ENCODE peak calls at places on chromosomes 6 and 20, in nine cellular contexts. J is A673, F is fibroblast of mammary gland, G is 8988T, H is RWPE1, M is globus pallidus, K is SW 1271, N is Daoy, X is DMS153. V is an unnamed sample.
A peak's percentile ranks its signal among the peaks of the same experiment; 100 is the strongest.

GRCh38 chr6:30730611-30731435 is 10.7 kb downstream of the TUBB start:
- DNase-seq in H (peak; percentile 90), X (peak; percentile 80), K (peak; percentile 14), N (peak; percentile 73), G (peak; percentile 80), J (peak; percentile 69), M (no peak), F (peak; percentile 41), V (peak; percentile 68)

GRCh38 chr20:25135031-25135430 is 53.1 kb upstream of the VSX1 start:
- DNase-seq in H (no peak), F (no peak), J (no peak), G (no peak), N (no peak), X (no peak), K (no peak), M (no peak), V (no peak)

GRCh38 chr6:4369616-4370015 is 234.2 kb upstream of the ECI2 start:
- DNase-seq in H (no peak), F (peak; percentile 89), M (no peak), N (peak; percentile 55), J (no peak), G (no peak), X (no peak), K (no peak), V (peak; percentile 71)

GRCh38 chr6:53066059-53066406 is 829 bp downstream of the FBXO9 start:
- DNase-seq in K (peak; percentile 6), G (peak; percentile 32), M (peak; percentile 42), X (no peak), J (peak; percentile 58), F (peak; percentile 41), H (peak; percentile 40), N (peak; percentile 49), V (peak; percentile 36)

GRCh38 chr20:14845199-14846160 is 508.1 kb upstream of the FLRT3 start:
- DNase-seq in J (no peak), F (no peak), N (no peak), H (peak; percentile 83), K (no peak), G (no peak), M (no peak), X (no peak), V (no peak)

GRCh38 chr6:127963495-127963894 is 62.6 kb upstream of the THEMIS start:
- DNase-seq in H (no peak), F (no peak), X (no peak), J (no peak), N (no peak), K (no peak), M (no peak), G (no peak), V (no peak)

GRCh38 chr6:163707385-163708355 is 293.2 kb downstream of the QKI start:
- DNase-seq in H (no peak), F (peak; percentile 2), J (no peak), G (no peak), X (no peak), N (no peak), K (no peak), M (no peak), V (no peak)

GRCh38 chr6:158437571-158437970 is 122.3 kb upstream of the TMEM181 start:
- DNase-seq in G (no peak), N (no peak), F (peak; percentile 44), J (no peak), M (no peak), K (no peak), H (no peak), X (no peak), V (no peak)

GRCh38 chr20:44481719-44482416 is 6.2 kb downstream of the TTPAL start:
- DNase-seq in G (no peak), K (no peak), J (no peak), X (no peak), H (no peak), N (no peak), F (no peak), M (no peak), V (no peak)

GRCh38 chr6:105193647-105194046 is 13.8 kb upstream of the POPDC3 start:
- DNase-seq in N (no peak), J (no peak), K (no peak), F (peak; percentile 93), G (no peak), H (no peak), X (no peak), M (no peak), V (peak; percentile 64)

GRCh38 chr6:106084106-106084963 is 1.8 kb upstream of the PRDM1 start:
- DNase-seq in H (no peak), K (no peak), J (peak; percentile 71), M (no peak), G (no peak), F (peak; percentile 97), N (peak; percentile 80), X (peak; percentile 74), V (peak; percentile 78)

GRCh38 chr20:35264755-35265154 is 13.2 kb downstream of the MMP24OS start:
- DNase-seq in F (no peak), M (no peak), G (no peak), X (no peak), J (no peak), K (peak; percentile 57), H (no peak), N (no peak), V (peak; percentile 47)

GRCh38 chr20:61937146-61937962 is 128.3 kb downstream of the TAF4 start:
- DNase-seq in F (no peak), X (no peak), M (no peak), G (no peak), N (no peak), J (no peak), K (no peak), H (no peak), V (no peak)

GRCh38 chr20:33373735-33374605 is 27.3 kb downstream of the CDK5RAP1 start:
- DNase-seq in J (no peak), H (no peak), M (no peak), K (peak; percentile 82), G (no peak), F (peak; percentile 70), X (peak; percentile 10), N (peak; percentile 43), V (peak; percentile 73)

GRCh38 chr6:137415127-137415833 is 78.9 kb downstream of the OLIG3 start:
- DNase-seq in X (peak; percentile 49), J (peak; percentile 46), M (peak; percentile 85), N (peak; percentile 75), H (peak; percentile 38), F (peak; percentile 76), K (no peak), G (no peak), V (peak; percentile 70)

GRCh38 chr6:122530440-122531046 is 58.9 kb upstream of the SERINC1 start:
- DNase-seq in X (peak; percentile 65), K (peak; percentile 65), F (peak; percentile 68), G (no peak), M (peak; percentile 71), J (peak; percentile 81), N (peak; percentile 44), H (peak; percentile 42), V (peak; percentile 69)

GRCh38 chr20:47334022-47334551 is 22.4 kb downstream of the ZMYND8 start:
- DNase-seq in N (peak; percentile 82), K (peak; percentile 99), G (no peak), H (peak; percentile 96), F (peak; percentile 99), J (peak; percentile 21), M (peak; percentile 64), X (peak; percentile 23), V (peak; percentile 99)

GRCh38 chr6:88725111-88725711 is 238.2 kb downstream of the RNGTT start:
- DNase-seq in M (no peak), N (peak; percentile 72), F (peak; percentile 18), J (peak; percentile 77), X (no peak), H (no peak), K (no peak), G (no peak), V (peak; percentile 77)

GRCh38 chr6:151154418-151154817 is 85.3 kb upstream of the AKAP12 start:
- DNase-seq in K (no peak), H (peak; percentile 42), X (no peak), G (no peak), J (peak; percentile 34), N (peak; percentile 44), F (peak; percentile 25), M (no peak), V (peak; percentile 41)

GRCh38 chr20:19815553-19815991 is 57.5 kb downstream of the RIN2 start:
- DNase-seq in K (peak; percentile 99), G (peak; percentile 24), F (peak; percentile 99), H (peak; percentile 93), M (no peak), N (peak; percentile 95), X (no peak), J (peak; percentile 82), V (peak; percentile 99)

GRCh38 chr6:130396722-130397121 is 30.9 kb downstream of the TMEM200A start:
- DNase-seq in K (peak; percentile 18), H (peak; percentile 7), G (no peak), J (no peak), X (no peak), M (no peak), F (peak; percentile 34), N (no peak), V (peak; percentile 35)

GRCh38 chr6:87832025-87832825 is 130.2 kb upstream of the AKIRIN2 start:
- DNase-seq in X (peak; percentile 38), H (no peak), K (peak; percentile 68), G (no peak), F (peak; percentile 43), J (peak; percentile 8), M (peak; percentile 4), N (no peak), V (peak; percentile 44)

GRCh38 chr6:32953775-32954174 is 878 bp upstream of the HLA-DMA start:
- DNase-seq in K (no peak), J (no peak), G (no peak), F (no peak), M (no peak), N (no peak), X (no peak), H (no peak), V (no peak)

V was measured in iris pigment epithelial cell.